ENCODE peak calls at places on chromosomes 5 and 9, in nine cellular contexts. E is psoas muscle; R is NCI-H1092; K is stimulated activated CD8-positive, alpha-beta memory T cell treated with anti-CD3 and anti-CD28 coated beads, Interleukin-12 subunit alpha, Interleukin-12 subunit beta, amount 100 ng/mL, for 4 hours; O is GM06990; D is tibial nerve; Y is GM20000; Q is heart right ventricle; J is NCI-H2171 treated with DMSO at 0.1 percent for 48 hours. Z is an unnamed sample.

GRCh38 chr9:126499911-126500599 is 113.7 kb upstream of the LMX1B start:
- DNase-seq in E (no peak), R (no peak), K (no peak), O (no peak), D (no peak), Y (no peak), Q (no peak), J (no peak), Z (no peak)

GRCh38 chr5:157464518-157465171 is 4.6 kb downstream of the NIPAL4 start:
- DNase-seq in E (peak), R (no peak), K (no peak), O (peak), D (peak), Y (peak), Q (no peak), J (no peak), Z (no peak)

GRCh38 chr5:178155065-178155464 is 1.4 kb upstream of the NHP2 start:
- DNase-seq in E (no peak), R (no peak), K (no peak), O (no peak), D (no peak), Y (no peak), Q (no peak), J (no peak), Z (no peak)

GRCh38 chr9:121182437-121182836 is 19.2 kb downstream of the RAB14 start:
- DNase-seq in E (no peak), R (no peak), K (no peak), O (no peak), D (no peak), Y (no peak), Q (no peak), J (no peak), Z (no peak)

GRCh38 chr9:79975471-79976316 is 403.9 kb downstream of the TLE4 start:
- DNase-seq in E (peak), R (no peak), K (no peak), O (no peak), D (no peak), Y (no peak), Q (no peak), J (no peak), Z (no peak)

GRCh38 chr9:92607088-92607487 is 62.8 kb downstream of the IPPK start:
- DNase-seq in E (no peak), R (peak), K (no peak), O (no peak), D (peak), Y (peak), Q (no peak), J (peak), Z (no peak)

GRCh38 chr9:89877051-89878002 is 272.5 kb downstream of the GADD45G start:
- DNase-seq in E (no peak), R (no peak), K (no peak), O (no peak), D (no peak), Y (no peak), Q (no peak), J (no peak), Z (no peak)

GRCh38 chr5:101717729-101718128 is 578.4 kb downstream of the SLCO4C1 start:
- DNase-seq in E (no peak), R (no peak), K (no peak), O (no peak), D (no peak), Y (no peak), Q (no peak), J (no peak), Z (no peak)

GRCh38 chr5:111016801-111017200 is 54.7 kb upstream of the TSLP start:
- DNase-seq in E (no peak), R (no peak), K (no peak), O (no peak), D (no peak), Y (no peak), Q (no peak), J (no peak), Z (no peak)

GRCh38 chr5:90940227-90940995 is 381.8 kb downstream of the ADGRV1 start:
- DNase-seq in E (no peak), R (peak), K (no peak), O (peak), D (no peak), Y (peak), Q (no peak), J (peak), Z (peak)

GRCh38 chr5:63125862-63126261 is 547.2 kb downstream of the LRRC70 start:
- DNase-seq in E (no peak), R (no peak), K (no peak), O (no peak), D (no peak), Y (peak), Q (no peak), J (no peak), Z (no peak)

GRCh38 chr5:139422307-139422893 is 16.9 kb downstream of the DNAJC18 start:
- DNase-seq in E (no peak), R (peak), K (no peak), O (no peak), D (peak), Y (peak), Q (no peak), J (peak), Z (peak)

GRCh38 chr5:54895816-54896341 is 89.5 kb downstream of the ESM1 start:
- DNase-seq in E (no peak), R (peak), K (no peak), O (no peak), D (peak), Y (no peak), Q (no peak), J (peak), Z (no peak)

GRCh38 chr5:5344051-5344571 is 78.4 kb upstream of the ICE1 start:
- DNase-seq in E (no peak), R (no peak), K (no peak), O (no peak), D (no peak), Y (no peak), Q (no peak), J (no peak), Z (no peak)

GRCh38 chr5:96006291-96006690 is 44.6 kb upstream of the ELL2 start:
- DNase-seq in E (no peak), R (no peak), K (no peak), O (no peak), D (no peak), Y (no peak), Q (no peak), J (no peak), Z (no peak)

GRCh38 chr9:72925126-72925810 is 27.6 kb downstream of the ALDH1A1 start:
- DNase-seq in E (no peak), R (no peak), K (no peak), O (no peak), D (no peak), Y (no peak), Q (no peak), J (no peak), Z (no peak)

GRCh38 chr9:136648746-136649145 is 14.0 kb upstream of the EGFL7 start:
- DNase-seq in E (peak), R (no peak), K (no peak), O (no peak), D (peak), Y (no peak), Q (peak), J (no peak), Z (no peak)

GRCh38 chr5:158952951-158953350 is 146.8 kb downstream of the EBF1 start:
- DNase-seq in E (no peak), R (no peak), K (no peak), O (no peak), D (no peak), Y (no peak), Q (no peak), J (peak), Z (no peak)

GRCh38 chr9:134377976-134378375 is 51.7 kb downstream of the RXRA start:
- DNase-seq in E (peak), R (no peak), K (no peak), O (no peak), D (no peak), Y (no peak), Q (peak), J (no peak), Z (no peak)

GRCh38 chr9:130890124-130890523 is 6.5 kb downstream of the QRFP start:
- DNase-seq in E (no peak), R (no peak), K (no peak), O (no peak), D (no peak), Y (no peak), Q (no peak), J (no peak), Z (no peak)

GRCh38 chr9:95018099-95018927 is 291.8 kb downstream of the AOPEP start:
- DNase-seq in E (peak), R (no peak), K (no peak), O (no peak), D (peak), Y (peak), Q (peak), J (no peak), Z (no peak)

GRCh38 chr5:946720-947625 is 54.3 kb downstream of the TRIP13 start:
- DNase-seq in E (no peak), R (no peak), K (no peak), O (no peak), D (no peak), Y (no peak), Q (no peak), J (no peak), Z (no peak)

GRCh38 chr5:2746642-2747041 is 4.8 kb downstream of the IRX2 start:
- DNase-seq in E (no peak), R (no peak), K (no peak), O (no peak), D (no peak), Y (no peak), Q (no peak), J (peak), Z (no peak)

GRCh38 chr5:159773062-159773924 is 143.0 kb upstream of the ADRA1B start:
- DNase-seq in E (peak), R (peak), K (peak), O (peak), D (peak), Y (peak), Q (peak), J (peak), Z (peak)

GRCh38 chr5:143194206-143194605 is 209.3 kb downstream of the NR3C1 start:
- DNase-seq in E (no peak), R (no peak), K (no peak), O (no peak), D (no peak), Y (no peak), Q (no peak), J (no peak), Z (no peak)

GRCh38 chr9:126503333-126504085 is 110.2 kb upstream of the LMX1B start:
- DNase-seq in E (peak), R (no peak), K (no peak), O (no peak), D (no peak), Y (no peak), Q (no peak), J (no peak), Z (no peak)

GRCh38 chr5:153782589-153783238 is 256.0 kb downstream of the FAM114A2 start:
- DNase-seq in E (no peak), R (no peak), K (no peak), O (no peak), D (no peak), Y (no peak), Q (no peak), J (no peak), Z (no peak)

GRCh38 chr5:32420506-32420905 is 24.0 kb downstream of the ZFR start:
- DNase-seq in E (no peak), R (no peak), K (no peak), O (no peak), D (no peak), Y (no peak), Q (no peak), J (no peak), Z (no peak)

Z was measured in CD4-positive, alpha-beta memory T cell.